ENCODE peak calls at places on chromosome 19, in five cellular contexts. P is C1 segment of cervical spinal cord, C is upper lobe of right lung, T is anterior cingulate cortex, F is mesendoderm. L is an unnamed sample.

GRCh38 chr19:47511681-47512080 is 3.2 kb downstream of the NAPA start:
- DNase-seq in P (no peak), C (no peak), T (no peak), F (no peak), L (no peak)

GRCh38 chr19:34345934-34346333 is 19.1 kb upstream of the GPI start:
- DNase-seq in P (peak), C (peak), T (peak), F (peak), L (no peak)

GRCh38 chr19:13430790-13431582 is 75.3 kb downstream of the CACNA1A start:
- DNase-seq in P (no peak), C (peak), T (no peak), F (peak), L (no peak)

GRCh38 chr19:947090-947706 is 21.4 kb downstream of the ARID3A start:
- DNase-seq in P (no peak), C (no peak), T (no peak), F (no peak), L (no peak)

GRCh38 chr19:48354332-48354992 is 9.3 kb downstream of the TMEM143 start:
- DNase-seq in P (no peak), C (no peak), T (no peak), F (no peak), L (no peak)

GRCh38 chr19:9945319-9945966 is 9.1 kb upstream of the OLFM2 start:
- DNase-seq in P (peak), C (peak), T (peak), F (peak), L (peak)

GRCh38 chr19:23402388-23402787 is 7.1 kb upstream of the ZNF91 start:
- DNase-seq in P (no peak), C (no peak), T (no peak), F (no peak), L (no peak)

GRCh38 chr19:10670187-10670586 is 16.0 kb downstream of the ILF3 start:
- DNase-seq in P (no peak), C (no peak), T (no peak), F (no peak), L (peak)

GRCh38 chr19:52735734-52736133 is 890 bp upstream of the ZNF611 start:
- DNase-seq in P (peak), C (peak), T (no peak), F (peak), L (no peak)

GRCh38 chr19:45499196-45500180 is 1.2 kb downstream of the PPM1N start:
- DNase-seq in P (no peak), C (peak), T (no peak), F (peak), L (no peak)

GRCh38 chr19:40542197-40542859 is 34.3 kb upstream of the SHKBP1 start:
- DNase-seq in P (no peak), C (peak), T (no peak), F (no peak), L (no peak)

GRCh38 chr19:13164370-13165090 is 14.3 kb downstream of the IER2 start:
- DNase-seq in P (peak), C (peak), T (no peak), F (peak), L (no peak)

GRCh38 chr19:5934779-5935472 is 20.9 kb downstream of the CAPS start:
- DNase-seq in P (no peak), C (no peak), T (no peak), F (no peak), L (peak)

L was measured in AG09309.